ENCODE peak calls at places on chromosomes 12 and 14, in seven cellular contexts. B is MM.1S, Y is left ventricle myocardium inferior, H is heart right ventricle, Q is transverse colon, J is endodermal cell, N is DND-41. P is an unnamed sample. For H3K4me1, the result is how much of the 10 kb centered on the place peaks cover.

GRCh38 chr12:102169922-102170698 is 27.5 kb downstream of the PMCH start:
- DNase-seq in B (peak), Y (no peak), H (no peak), Q (no peak), J (no peak), N (no peak), P (no peak)

GRCh38 chr14:89578048-89578619 is 161.1 kb upstream of the FOXN3 start:
- DNase-seq in B (no peak), Y (no peak), H (no peak), Q (no peak), J (no peak), N (no peak), P (no peak)

GRCh38 chr14:42869681-42870080 is 1263.0 kb downstream of the LRFN5 start:
- DNase-seq in B (no peak), Y (no peak), H (no peak), Q (no peak), J (no peak), N (no peak), P (no peak)

GRCh38 chr12:96687719-96688118 is 198.3 kb downstream of the CFAP54 start:
- DNase-seq in B (no peak), Y (no peak), H (no peak), Q (no peak), J (no peak), N (no peak), P (no peak)

GRCh38 chr14:90061849-90062794 is at the start of gene KCNK13:
- DNase-seq in B (no peak), Y (peak), H (no peak), Q (peak), J (peak), N (no peak), P (no peak)

GRCh38 chr12:97960225-97960624 is 497.6 kb downstream of the RMST start:
- DNase-seq in B (no peak), Y (no peak), H (no peak), Q (no peak), J (peak), N (no peak), P (no peak)

GRCh38 chr14:45709541-45709940 is 456.5 kb upstream of the MIS18BP1 start:
- DNase-seq in B (no peak), Y (no peak), H (no peak), Q (no peak), J (no peak), N (no peak), P (no peak)

GRCh38 chr12:62604373-62604772 is 137.7 kb downstream of the MON2 start:
- DNase-seq in B (no peak), Y (no peak), H (no peak), Q (no peak), J (no peak), N (no peak), P (no peak)

GRCh38 chr12:11695321-11695720 is 45.8 kb downstream of the ETV6 start:
- DNase-seq in B (no peak), Y (no peak), H (no peak), Q (no peak), J (no peak), N (no peak), P (no peak)

GRCh38 chr12:94290353-94290752 is 142.0 kb downstream of the PLXNC1 start:
- DNase-seq in B (no peak), Y (no peak), H (peak), Q (no peak), J (peak), N (no peak), P (no peak)

GRCh38 chr14:69481815-69482568 is 2.5 kb upstream of the PLEKHD1 start:
- DNase-seq in B (peak), Y (no peak), H (no peak), Q (no peak), J (no peak), N (no peak), P (no peak)

GRCh38 chr12:120399531-120399930 is 30.6 kb upstream of the MSI1 start:
- DNase-seq in B (no peak), Y (no peak), H (no peak), Q (no peak), J (no peak), N (no peak), P (no peak)

GRCh38 chr12:70823182-70823976 is 97.2 kb downstream of the PTPRR start:
- DNase-seq in B (no peak), Y (no peak), H (no peak), Q (no peak), J (peak), N (no peak), P (no peak)

GRCh38 chr14:100905166-100905565 is 1.6 kb upstream of the RTL1 start:
- DNase-seq in B (no peak), Y (no peak), H (no peak), Q (no peak), J (peak), N (no peak), P (no peak)
- H3K4me1 ChIP-seq in B (under half), Y (under half), H (under half), Q (under half), J (under half), N (under half), P (under half)

GRCh38 chr12:108542320-108542719 is 18.7 kb downstream of the SART3 start:
- DNase-seq in B (no peak), Y (no peak), H (no peak), Q (no peak), J (peak), N (no peak), P (no peak)
- H3K27ac ChIP-seq in B (peak), Y (peak), H (no peak), Q (no peak), J (no peak), N (no peak), P (no peak)

GRCh38 chr12:65965358-65965757 is 141.1 kb downstream of the HMGA2 start:
- DNase-seq in B (no peak), Y (no peak), H (no peak), Q (no peak), J (no peak), N (no peak), P (no peak)

GRCh38 chr12:65959452-65959851 is 135.2 kb downstream of the HMGA2 start:
- DNase-seq in B (no peak), Y (no peak), H (no peak), Q (no peak), J (no peak), N (no peak), P (no peak)

GRCh38 chr12:65960820-65961691 is 136.8 kb downstream of the HMGA2 start:
- DNase-seq in B (no peak), Y (no peak), H (no peak), Q (no peak), J (no peak), N (no peak), P (no peak)

GRCh38 chr12:65961731-65962130 is 137.4 kb downstream of the HMGA2 start:
- DNase-seq in B (no peak), Y (no peak), H (no peak), Q (no peak), J (no peak), N (no peak), P (no peak)

GRCh38 chr12:65962921-65963883 is 138.9 kb downstream of the HMGA2 start:
- DNase-seq in B (peak), Y (no peak), H (no peak), Q (peak), J (peak), N (peak), P (no peak)
- TF ChIP-seq CTCF in B (no peak), Y (peak), H (no peak), Q (no peak), J (peak), N (peak), P (no peak)

GRCh38 chr14:101849640-101850039 is 88.1 kb downstream of the PPP2R5C start:
- DNase-seq in B (no peak), Y (no peak), H (no peak), Q (no peak), J (no peak), N (no peak), P (no peak)

GRCh38 chr14:101853455-101854018 is 92.0 kb downstream of the PPP2R5C start:
- DNase-seq in B (no peak), Y (no peak), H (no peak), Q (no peak), J (no peak), N (no peak), P (no peak)

GRCh38 chr14:101852785-101853184 is 91.3 kb downstream of the PPP2R5C start:
- DNase-seq in B (no peak), Y (no peak), H (no peak), Q (no peak), J (no peak), N (no peak), P (no peak)

GRCh38 chr14:101851183-101851582 is 89.7 kb downstream of the PPP2R5C start:
- DNase-seq in B (no peak), Y (no peak), H (no peak), Q (no peak), J (no peak), N (no peak), P (no peak)

DNA sequence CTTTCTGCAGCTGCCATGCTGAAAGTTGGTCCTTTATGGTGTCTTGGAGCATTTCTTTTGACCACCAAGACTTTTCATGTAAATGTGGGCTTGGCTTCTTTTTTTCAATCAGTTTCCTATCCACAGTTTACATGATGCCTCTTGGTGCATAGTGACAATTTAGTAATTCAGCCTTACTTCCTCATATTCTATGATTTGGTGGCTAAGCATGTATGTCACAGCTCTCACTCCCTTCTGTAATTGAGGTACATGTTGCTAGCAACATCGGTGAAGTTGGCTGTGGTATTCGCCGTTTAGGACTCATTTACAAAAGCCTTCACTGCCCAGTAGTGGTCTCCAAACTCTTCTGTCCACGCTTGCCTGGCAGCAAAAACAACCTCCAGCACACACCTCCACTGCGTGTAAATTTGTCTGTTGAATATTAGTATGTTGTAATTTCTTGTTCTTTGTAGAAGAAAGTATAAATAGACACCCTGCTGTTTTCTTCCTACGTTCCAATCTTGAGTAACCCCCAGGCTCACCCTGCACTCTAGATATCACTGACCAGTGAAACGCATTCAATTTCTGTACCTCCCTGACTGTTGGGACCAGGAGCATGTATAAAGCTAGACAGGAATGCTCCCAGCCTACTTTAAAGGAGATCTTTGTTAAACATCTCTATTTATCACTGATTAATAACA is 90.3 kb downstream of the PPP2R5C start:
- DNase-seq in B (no peak), Y (no peak), H (no peak), Q (no peak), J (no peak), N (no peak), P (no peak)
- H3K4me1 ChIP-seq in B (under half), Y (half or more), H (half or more), Q (under half), J (under half), N (under half), P (half or more)

GRCh38 chr12:53462935-53463334 is 11.0 kb downstream of the PCBP2 start:
- DNase-seq in B (peak), Y (no peak), H (no peak), Q (no peak), J (peak), N (no peak), P (no peak)
- H3K27ac ChIP-seq in B (peak), Y (peak), H (no peak), Q (no peak), J (no peak), N (no peak), P (no peak)

DNA sequence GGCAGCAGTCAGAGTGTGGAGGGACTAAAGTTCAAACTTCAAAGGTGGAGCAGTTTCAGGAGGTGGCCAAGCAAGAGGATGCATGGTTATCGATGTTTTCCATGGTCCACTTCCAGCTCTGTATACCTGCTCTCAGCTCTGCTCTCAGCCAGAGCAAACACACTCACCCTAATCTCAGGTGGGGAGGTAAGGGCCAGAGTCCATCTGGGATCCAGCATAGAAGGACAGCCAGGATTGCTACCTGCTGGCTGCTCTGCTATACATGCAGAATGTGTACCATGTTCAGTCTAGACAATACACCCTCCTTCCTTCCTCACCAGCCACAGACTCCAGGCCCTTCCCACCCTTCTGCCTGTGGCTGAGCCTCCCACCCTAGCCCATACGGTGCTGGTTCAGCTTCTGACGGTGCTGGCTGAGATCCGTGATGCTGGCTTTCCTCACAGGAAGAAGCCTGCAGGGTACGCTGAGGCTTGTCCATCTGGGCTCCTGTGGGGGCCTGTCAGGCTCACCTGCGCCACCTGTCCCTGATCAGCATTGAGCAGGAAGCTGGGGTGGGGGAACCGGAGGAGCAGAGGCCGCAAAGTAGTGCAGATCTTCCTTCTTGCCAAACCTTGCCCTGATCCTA is 2.4 kb downstream of the CBLN3 start:
- DNase-seq in B (no peak), Y (no peak), H (no peak), Q (peak), J (peak), N (no peak), P (no peak)
- TF ChIP-seq CTCF in B (no peak), Y (no peak), H (no peak), Q (no peak), J (peak), N (no peak), P (no peak)

DNA sequence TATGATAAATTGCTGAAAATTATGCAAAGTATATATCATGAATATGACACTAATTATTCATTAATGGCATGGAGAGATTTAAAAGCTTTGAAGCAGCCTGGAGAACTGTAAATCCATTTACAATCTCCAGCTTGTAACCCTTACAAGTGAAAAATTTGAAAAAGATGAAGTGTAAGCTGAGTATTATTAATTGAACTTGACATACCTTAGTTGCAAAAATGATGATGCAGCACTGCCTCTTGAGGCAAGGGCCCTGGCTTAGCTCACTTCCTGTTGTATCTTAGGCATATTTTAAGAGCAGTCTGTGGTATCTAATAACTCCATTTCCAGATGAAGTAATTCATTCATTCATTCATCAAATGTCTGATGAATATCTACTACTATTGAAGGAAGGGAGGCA is 158.6 kb downstream of the ANO4 start:
- DNase-seq in B (peak), Y (no peak), H (no peak), Q (no peak), J (no peak), N (no peak), P (no peak)
- H3K4me1 ChIP-seq in B (under half), Y (under half), H (under half), Q (under half), J (under half), N (under half), P (under half)

GRCh38 chr12:87981495-87981894 is 47.7 kb downstream of the C12orf50 start:
- DNase-seq in B (no peak), Y (no peak), H (no peak), Q (no peak), J (no peak), N (no peak), P (no peak)

DNA sequence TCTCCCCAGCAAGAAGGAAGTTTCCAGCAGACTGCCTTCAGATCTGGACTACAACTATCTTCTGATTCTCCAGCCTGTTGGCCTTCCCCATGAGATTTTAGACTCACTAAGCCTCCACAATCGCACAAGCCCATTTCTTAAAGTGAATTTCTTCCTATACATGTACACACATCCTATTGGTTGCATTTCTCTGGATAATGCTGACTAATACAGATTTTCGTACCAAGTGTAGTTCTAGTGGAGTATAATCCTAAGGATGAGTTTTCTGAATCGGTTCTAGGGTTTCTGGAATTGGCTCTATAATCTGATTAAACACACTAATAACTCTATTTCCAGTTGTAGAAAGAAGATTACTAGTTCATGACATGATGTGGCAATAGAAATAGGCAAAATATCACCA is 53.3 kb downstream of the C12orf50 start:
- DNase-seq in B (no peak), Y (no peak), H (no peak), Q (no peak), J (no peak), N (no peak), P (no peak)
- H3K27ac ChIP-seq in B (no peak), Y (no peak), H (no peak), Q (no peak), J (no peak), N (no peak), P (no peak)

DNA sequence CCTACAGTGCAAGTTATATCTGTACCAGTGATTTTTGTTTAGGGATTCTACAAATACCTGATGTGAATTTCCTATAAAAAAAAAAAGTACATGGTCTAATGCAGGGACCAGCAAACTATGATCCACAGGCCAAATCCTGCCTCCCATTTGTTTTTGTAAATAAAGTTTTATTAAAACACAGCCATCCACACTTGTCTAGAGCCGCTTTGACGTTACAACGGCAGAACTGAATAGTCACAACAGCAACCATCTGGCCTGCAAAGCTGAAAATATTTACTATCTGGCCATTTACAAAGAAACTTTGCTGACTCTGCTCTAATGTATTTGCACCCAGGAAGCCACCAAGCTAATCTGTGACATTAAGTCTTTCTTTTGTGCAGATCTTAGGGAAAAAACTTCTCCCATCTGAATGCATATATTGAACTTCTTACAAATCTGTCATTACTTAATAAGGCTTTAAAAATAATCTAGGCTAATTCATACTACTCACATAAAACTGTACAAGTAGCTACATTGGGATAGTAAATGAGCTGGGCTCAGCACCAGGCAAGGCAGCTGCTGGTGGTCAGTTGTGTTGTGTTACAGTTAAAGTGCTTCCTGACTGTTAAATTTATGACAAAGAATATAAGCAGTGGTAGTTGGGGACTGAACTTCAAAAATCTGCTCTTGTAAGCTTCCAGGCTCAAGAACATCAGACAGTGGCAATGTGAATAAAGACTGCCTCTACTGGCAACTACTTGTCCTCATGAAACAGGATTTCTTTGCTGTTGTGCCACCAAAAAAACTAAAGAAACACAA is 303.3 kb downstream of the MED13L start:
- DNase-seq in B (no peak), Y (no peak), H (no peak), Q (no peak), J (no peak), N (no peak), P (no peak)
- TF ChIP-seq CTCF in B (no peak), Y (no peak), H (no peak), Q (no peak), J (peak), N (no peak), P (no peak)